ENCODE peak calls at places on chromosomes 16 and 17, in four cellular contexts. O, B, D and I are unnamed samples.

GRCh38 chr17:1535737-1536136 is 19.3 kb upstream of the INPP5K start:
- DNase-seq in O (no peak), B (no peak), D (no peak), I (no peak)

GRCh38 chr16:85360323-85361277 is 248.3 kb upstream of the CIBAR2 start:
- DNase-seq in O (no peak), B (no peak), D (peak), I (peak)

GRCh38 chr17:42387663-42388380 is 420 bp downstream of the STAT3 start:
- DNase-seq in O (no peak), B (no peak), D (peak), I (peak)

GRCh38 chr16:13158427-13158826 is 257.0 kb downstream of the SHISA9 start:
- DNase-seq in O (no peak), B (no peak), D (no peak), I (no peak)

GRCh38 chr17:3007651-3008121 is 55.7 kb downstream of the OR1D5 start:
- DNase-seq in O (no peak), B (no peak), D (no peak), I (no peak)

GRCh38 chr17:50745631-50746030 is 21.7 kb downstream of the ANKRD40CL start:
- DNase-seq in O (no peak), B (no peak), D (no peak), I (no peak)

GRCh38 chr17:67260051-67260987 is 15.3 kb upstream of the HELZ start:
- DNase-seq in O (no peak), B (no peak), D (peak), I (peak)

GRCh38 chr17:41956522-41956921 is 10.1 kb upstream of the CNP start:
- DNase-seq in O (no peak), B (no peak), D (no peak), I (no peak)

GRCh38 chr17:28726396-28726911 is 421 bp upstream of the TLCD1 start:
- DNase-seq in O (peak), B (no peak), D (no peak), I (peak)

GRCh38 chr16:46808997-46809396 is 22.0 kb downstream of the C16orf87 start:
- DNase-seq in O (no peak), B (no peak), D (no peak), I (no peak)

GRCh38 chr16:4780235-4780634 is 7.9 kb downstream of the SEPTIN12 start:
- DNase-seq in O (no peak), B (no peak), D (no peak), I (no peak)

GRCh38 chr16:85136705-85137322 is 24.5 kb upstream of the CIBAR2 start:
- DNase-seq in O (no peak), B (no peak), D (peak), I (no peak)

GRCh38 chr17:30996481-30996880 is 25.6 kb downstream of the RNF135 start:
- DNase-seq in O (no peak), B (no peak), D (no peak), I (no peak)

GRCh38 chr16:4309102-4309832 is 6.6 kb upstream of the GLIS2 start:
- DNase-seq in O (no peak), B (no peak), D (no peak), I (no peak)

GRCh38 chr16:25586826-25587225 is 104.9 kb upstream of the HS3ST4 start:
- DNase-seq in O (no peak), B (no peak), D (no peak), I (no peak)

GRCh38 chr17:83177611-83178532 is 98.5 kb downstream of the METRNL start:
- DNase-seq in O (no peak), B (no peak), D (peak), I (no peak)

GRCh38 chr17:15945493-15946209 is 721 bp downstream of the ADORA2B start:
- DNase-seq in O (no peak), B (no peak), D (no peak), I (peak)

GRCh38 chr16:69003500-69003899 is 102.0 kb upstream of the HAS3 start:
- DNase-seq in O (peak), B (no peak), D (no peak), I (peak)

GRCh38 chr17:27285501-27285900 is 8.4 kb upstream of the WSB1 start:
- DNase-seq in O (no peak), B (no peak), D (no peak), I (no peak)

GRCh38 chr17:48644159-48644558 is 18.0 kb upstream of the HOXB9 start:
- DNase-seq in O (no peak), B (no peak), D (no peak), I (no peak)

DNA sequence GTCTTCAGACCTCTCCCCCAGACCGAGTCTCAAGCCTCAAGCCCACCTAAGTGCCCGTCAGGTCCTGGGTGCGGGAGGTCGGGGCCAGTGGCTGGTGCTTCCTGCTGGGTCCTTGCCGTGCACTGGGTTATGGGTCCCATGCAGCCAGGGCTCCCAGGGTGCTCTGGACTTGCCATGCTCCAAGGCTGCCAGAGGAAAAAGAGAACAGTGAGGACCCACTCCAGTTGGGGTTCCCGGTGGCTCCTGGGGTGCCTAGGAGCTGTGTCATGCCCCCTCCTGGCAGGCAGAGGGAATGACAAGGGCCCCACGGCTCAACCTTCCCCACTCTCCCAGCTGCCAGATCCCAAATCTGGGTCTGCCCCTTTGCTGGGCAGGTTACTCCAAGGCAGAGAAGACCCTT is 3.8 kb downstream of the SNX20 start:
- DNase-seq in O (no peak), B (no peak), D (no peak), I (no peak)
- TF ChIP-seq CTCF in O (no peak), B (peak), D (no peak), I (peak)

GRCh38 chr17:9956474-9957131 is 51.5 kb upstream of the RCVRN start:
- DNase-seq in O (no peak), B (no peak), D (no peak), I (no peak)

GRCh38 chr17:9958586-9959281 is 53.7 kb upstream of the RCVRN start:
- DNase-seq in O (no peak), B (no peak), D (no peak), I (no peak)

GRCh38 chr17:9957244-9957643 is 52.2 kb upstream of the RCVRN start:
- DNase-seq in O (no peak), B (no peak), D (no peak), I (no peak)

DNA sequence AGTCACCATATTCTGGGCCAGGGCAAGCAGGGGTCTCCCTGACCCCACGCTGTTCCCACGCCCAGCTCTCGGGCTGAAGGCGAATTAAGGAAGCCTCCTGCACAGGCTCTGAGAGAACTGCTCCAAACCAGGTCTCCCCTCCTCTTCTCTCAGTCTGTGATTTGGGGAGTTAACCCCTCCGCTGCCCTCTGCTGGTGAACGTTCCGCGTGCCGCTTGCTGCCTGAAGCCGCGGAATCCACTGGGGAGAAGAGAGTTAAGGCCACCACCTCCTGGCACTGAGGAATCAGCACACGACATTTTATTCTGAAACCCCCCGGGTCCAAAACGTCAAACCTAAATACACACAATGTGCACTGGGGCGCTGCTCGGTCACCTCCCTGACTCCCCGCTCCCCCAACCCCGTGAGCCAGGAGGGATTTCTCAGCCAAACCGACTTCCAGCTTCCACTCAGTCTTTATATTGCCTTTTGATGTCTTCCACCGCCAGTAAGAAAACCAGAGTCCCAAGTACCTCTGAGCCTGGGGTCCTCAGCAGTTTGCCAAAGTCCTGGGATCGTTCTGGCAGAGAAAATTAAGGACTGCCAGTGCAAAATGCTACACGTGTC is 54.4 kb upstream of the RCVRN start:
- DNase-seq in O (peak), B (no peak), D (no peak), I (peak)
- TF ChIP-seq CTCF in O (peak), B (no peak), D (no peak), I (peak)

DNA sequence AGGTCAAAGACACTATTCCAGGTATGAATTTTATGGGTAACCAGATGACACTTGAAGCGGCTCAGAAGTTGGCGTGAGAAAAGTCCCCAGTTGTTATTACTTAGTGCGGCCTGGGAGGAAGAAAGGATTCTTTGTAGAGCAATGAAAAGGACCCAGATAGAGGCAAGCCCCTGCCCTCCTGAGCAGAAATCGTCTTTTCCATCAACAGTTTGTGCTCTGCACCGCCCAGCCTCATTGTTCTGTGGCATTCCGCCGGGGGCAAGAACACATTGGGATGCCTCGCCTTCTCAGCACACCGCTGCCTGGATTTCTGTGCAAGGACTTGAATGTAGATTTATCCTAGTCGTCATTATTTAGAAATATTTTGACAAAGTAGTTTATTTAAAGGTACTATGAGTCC is 32.7 kb upstream of the CRHR1 start:
- DNase-seq in O (no peak), B (no peak), D (no peak), I (no peak)
- TF ChIP-seq CTCF in O (no peak), B (no peak), D (no peak), I (no peak)

GRCh38 chr16:87661561-87661960 is 59.3 kb downstream of the JPH3 start:
- DNase-seq in O (no peak), B (no peak), D (no peak), I (peak)
- TF ChIP-seq CTCF in O (no peak), B (no peak), D (no peak), I (no peak)

DNA sequence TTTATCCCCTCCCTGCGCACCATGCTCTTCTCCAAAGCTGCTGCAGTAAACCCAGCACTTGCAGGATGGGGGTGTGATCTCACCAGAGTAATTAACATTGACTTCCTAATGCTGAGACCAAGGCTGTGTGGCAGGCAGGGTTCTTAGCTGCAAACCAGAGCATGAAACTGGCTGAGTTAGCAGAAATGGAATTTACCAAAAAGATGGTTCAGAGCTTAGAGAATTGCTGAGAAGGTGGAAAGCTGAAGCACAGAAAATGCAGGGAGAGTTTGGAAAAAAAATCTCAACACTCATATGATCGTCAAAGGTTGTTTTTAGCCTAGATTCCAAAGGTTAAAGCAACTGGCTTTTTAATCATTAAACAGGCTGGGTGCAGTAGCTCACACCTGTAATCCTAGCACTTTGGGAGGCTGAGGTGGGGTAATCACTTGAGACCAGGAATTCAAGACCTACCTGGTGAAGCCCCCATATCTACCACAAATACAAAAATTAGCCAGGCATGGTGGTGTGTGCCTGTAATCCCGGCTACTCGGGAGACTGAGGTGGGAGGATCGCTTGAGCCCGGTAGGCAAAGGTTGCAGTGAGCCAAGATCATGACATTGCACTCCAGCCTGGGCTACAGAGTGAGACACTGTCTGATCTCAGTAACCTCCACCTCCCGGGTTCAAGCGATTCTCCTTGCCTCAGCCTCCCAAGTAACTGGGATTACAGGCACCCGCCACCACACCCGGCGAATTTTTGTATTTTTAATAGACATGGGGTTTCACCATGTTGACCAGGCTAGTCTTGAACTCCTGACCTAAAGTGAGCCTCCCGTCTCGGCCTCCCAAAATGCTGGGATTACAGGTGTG is 6.0 kb upstream of the TXNDC11 start:
- DNase-seq in O (no peak), B (no peak), D (no peak), I (no peak)
- TF ChIP-seq CTCF in O (no peak), B (no peak), D (no peak), I (no peak)

DNA sequence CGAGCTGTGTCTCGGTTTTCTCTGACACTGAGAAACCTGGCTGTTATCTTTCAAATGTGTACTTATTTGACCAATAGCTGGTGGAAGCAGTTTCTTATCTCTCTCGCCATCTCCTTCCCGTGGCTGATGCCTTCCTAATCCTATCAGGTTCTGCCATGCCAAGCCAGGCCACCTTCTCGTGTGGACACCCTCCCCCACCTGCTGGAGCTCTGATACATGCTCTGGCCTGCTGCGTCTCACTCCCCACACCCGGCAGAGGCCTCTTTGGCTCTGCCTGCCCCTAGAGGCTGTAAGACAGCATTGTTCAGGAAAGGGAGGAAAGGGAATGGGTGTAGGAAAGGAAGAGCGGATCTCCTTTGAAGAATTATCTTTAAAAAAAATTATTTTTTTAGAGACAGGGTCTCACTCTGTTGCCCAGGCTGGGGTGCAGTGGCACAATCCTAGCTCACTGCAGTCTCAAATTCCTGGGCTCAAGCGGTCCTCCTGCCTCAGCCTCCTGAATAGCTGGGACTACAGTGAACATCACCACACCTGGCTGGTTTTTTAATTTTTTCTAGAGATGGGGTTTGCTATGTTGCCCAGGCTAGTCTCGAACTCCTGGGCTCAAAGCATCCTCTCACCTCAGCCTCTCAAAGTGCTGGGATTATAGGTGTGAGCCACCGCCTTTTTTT is 7.5 kb upstream of the ARMC5 start:
- DNase-seq in O (peak), B (no peak), D (peak), I (peak)
- TF ChIP-seq CTCF in O (peak), B (peak), D (peak), I (peak)

GRCh38 chr17:4744999-4745969 is 5.6 kb upstream of the CXCL16 start:
- DNase-seq in O (no peak), B (no peak), D (no peak), I (no peak)
- TF ChIP-seq CTCF in O (no peak), B (no peak), D (no peak), I (no peak)

GRCh38 chr16:14562691-14563491 is 67.2 kb downstream of the PARN start:
- DNase-seq in O (no peak), B (no peak), D (peak), I (peak)
- TF ChIP-seq CTCF in O (no peak), B (peak), D (no peak), I (peak)

GRCh38 chr17:81871387-81872120 is 417 bp upstream of the ARHGDIA start:
- DNase-seq in O (peak), B (peak), D (peak), I (peak)
- TF ChIP-seq CTCF in O (no peak), B (peak), D (peak), I (peak)

GRCh38 chr17:39823407-39824054 is 40.6 kb downstream of the IKZF3 start:
- DNase-seq in O (no peak), B (no peak), D (no peak), I (no peak)
- TF ChIP-seq CTCF in O (no peak), B (no peak), D (no peak), I (no peak)